ENCODE peak calls at places on chromosomes 6 and 20, in seven cellular contexts. Y, D, L, E, H, I and Z are unnamed samples.
A peak's percentile ranks its signal among the peaks of the same experiment; 100 is the strongest.

GRCh38 chr20:61025536-61025935 is 226.5 kb upstream of the CDH4 start:
- DNase-seq in Y (no peak), D (no peak), L (no peak), E (no peak), H (no peak), I (no peak), Z (no peak)

GRCh38 chr6:108164815-108165706 is 761 bp upstream of the NR2E1 start:
- DNase-seq in Y (peak; percentile 49), D (no peak), L (peak; percentile 33), E (no peak), H (no peak), I (no peak), Z (no peak)

GRCh38 chr6:4256969-4257368 is 121.6 kb upstream of the ECI2 start:
- DNase-seq in Y (no peak), D (no peak), L (no peak), E (no peak), H (no peak), I (no peak), Z (no peak)

GRCh38 chr6:15770347-15771143 is 107.7 kb upstream of the DTNBP1 start:
- DNase-seq in Y (no peak), D (no peak), L (peak; percentile 15), E (no peak), H (no peak), I (no peak), Z (no peak)

GRCh38 chr6:45400021-45400420 is 22.3 kb upstream of the SUPT3H start:
- DNase-seq in Y (no peak), D (no peak), L (no peak), E (no peak), H (no peak), I (no peak), Z (no peak)

GRCh38 chr6:158066161-158066781 is 84.6 kb downstream of the SYNJ2 start:
- DNase-seq in Y (peak; percentile 91), D (no peak), L (no peak), E (no peak), H (no peak), I (no peak), Z (no peak)

GRCh38 chr6:166381733-166382499 is 824 bp downstream of the MPC1 start:
- DNase-seq in Y (peak; percentile 65), D (peak; percentile 68), L (peak; percentile 83), E (peak; percentile 50), H (peak; percentile 93), I (no peak), Z (peak; percentile 54)

GRCh38 chr6:163956571-163957407 is 542.3 kb downstream of the QKI start:
- DNase-seq in Y (peak; percentile 92), D (peak; percentile 40), L (peak; percentile 75), E (peak; percentile 28), H (peak; percentile 68), I (peak; percentile 65), Z (peak; percentile 42)

GRCh38 chr6:139250296-139251274 is 41.2 kb downstream of the TXLNB start:
- DNase-seq in Y (peak; percentile 66), D (peak; percentile 25), L (peak; percentile 70), E (peak; percentile 32), H (peak; percentile 57), I (peak; percentile 7), Z (peak; percentile 65)

GRCh38 chr6:35318200-35318844 is 20.7 kb downstream of the DEF6 start:
- DNase-seq in Y (peak; percentile 85), D (no peak), L (no peak), E (no peak), H (peak; percentile 94), I (peak; percentile 54), Z (no peak)

GRCh38 chr20:41172296-41173140 is 35.2 kb downstream of the PLCG1 start:
- DNase-seq in Y (no peak), D (no peak), L (no peak), E (no peak), H (peak; percentile 19), I (no peak), Z (no peak)

GRCh38 chr20:38293490-38294333 is 10.2 kb upstream of the BPI start:
- DNase-seq in Y (no peak), D (no peak), L (no peak), E (no peak), H (no peak), I (no peak), Z (no peak)

GRCh38 chr6:37624121-37624520 is 73.6 kb downstream of the MDGA1 start:
- DNase-seq in Y (peak; percentile 38), D (no peak), L (no peak), E (no peak), H (no peak), I (no peak), Z (no peak)

GRCh38 chr6:168093071-168093505 is 14.1 kb upstream of the FRMD1 start:
- DNase-seq in Y (no peak), D (no peak), L (no peak), E (no peak), H (peak; percentile 80), I (no peak), Z (no peak)

GRCh38 chr6:165766457-165766856 is 103.4 kb upstream of the PDE10A start:
- DNase-seq in Y (no peak), D (no peak), L (no peak), E (no peak), H (no peak), I (no peak), Z (no peak)

GRCh38 chr20:10427060-10427692 is 6.8 kb downstream of the MKKS start:
- DNase-seq in Y (peak; percentile 49), D (peak; percentile 34), L (peak; percentile 57), E (peak; percentile 36), H (peak; percentile 50), I (peak; percentile 62), Z (peak; percentile 29)

GRCh38 chr20:51752343-51752951 is 15.7 kb downstream of the ATP9A start:
- DNase-seq in Y (no peak), D (no peak), L (no peak), E (no peak), H (no peak), I (no peak), Z (no peak)

GRCh38 chr6:166581091-166581511 is 5.4 kb downstream of the RAMACL start:
- DNase-seq in Y (no peak), D (no peak), L (no peak), E (no peak), H (no peak), I (no peak), Z (no peak)

GRCh38 chr20:58228484-58229197 is at the start of gene ANKRD60:
- DNase-seq in Y (peak; percentile 50), D (peak; percentile 32), L (peak; percentile 80), E (peak; percentile 68), H (no peak), I (no peak), Z (peak; percentile 49)

GRCh38 chr6:4707011-4707410 is 69.2 kb upstream of the CDYL start:
- DNase-seq in Y (no peak), D (no peak), L (no peak), E (no peak), H (no peak), I (no peak), Z (no peak)

GRCh38 chr6:159098636-159099106 is 53.9 kb upstream of the TAGAP start:
- DNase-seq in Y (no peak), D (peak; percentile 57), L (peak; percentile 86), E (peak; percentile 65), H (peak; percentile 18), I (no peak), Z (peak; percentile 59)

GRCh38 chr20:21017381-21018085 is 88.6 kb downstream of the LINC00237 start:
- DNase-seq in Y (no peak), D (no peak), L (no peak), E (no peak), H (no peak), I (no peak), Z (no peak)

GRCh38 chr20:39602649-39603048 is 640.5 kb downstream of the DHX35 start:
- DNase-seq in Y (no peak), D (no peak), L (no peak), E (no peak), H (no peak), I (no peak), Z (no peak)

GRCh38 chr6:125415921-125416320 is 114.2 kb upstream of the HDDC2 start:
- DNase-seq in Y (no peak), D (no peak), L (no peak), E (no peak), H (no peak), I (no peak), Z (no peak)

GRCh38 chr6:160121558-160121957 is at the start of gene SLC22A1:
- DNase-seq in Y (no peak), D (no peak), L (no peak), E (no peak), H (no peak), I (no peak), Z (no peak)

GRCh38 chr6:12017263-12017662 is 5.2 kb downstream of the HIVEP1 start:
- DNase-seq in Y (no peak), D (no peak), L (no peak), E (peak; percentile 44), H (peak; percentile 50), I (no peak), Z (no peak)

GRCh38 chr6:73942581-73942980 is 246.6 kb downstream of the CD109 start:
- DNase-seq in Y (peak; percentile 30), D (no peak), L (no peak), E (no peak), H (no peak), I (no peak), Z (no peak)

GRCh38 chr6:51613558-51613957 is 473.9 kb downstream of the PKHD1 start:
- DNase-seq in Y (no peak), D (no peak), L (no peak), E (no peak), H (no peak), I (no peak), Z (no peak)

GRCh38 chr20:60262967-60263603 is 304.9 kb downstream of the CDH26 start:
- DNase-seq in Y (peak; percentile 27), D (peak; percentile 45), L (peak; percentile 44), E (peak; percentile 42), H (peak; percentile 27), I (no peak), Z (peak; percentile 54)

GRCh38 chr20:36441416-36441815 is 99.9 kb upstream of the MYL9 start:
- DNase-seq in Y (no peak), D (no peak), L (no peak), E (no peak), H (no peak), I (no peak), Z (no peak)

GRCh38 chr6:83065511-83066192 is at the start of gene UBE3D:
- DNase-seq in Y (peak; percentile 84), D (peak; percentile 96), L (peak; percentile 95), E (peak; percentile 85), H (peak; percentile 93), I (peak; percentile 80), Z (peak; percentile 94)

GRCh38 chr6:134477991-134478635 is 160.2 kb upstream of the SGK1 start:
- DNase-seq in Y (no peak), D (no peak), L (no peak), E (no peak), H (no peak), I (no peak), Z (no peak)

GRCh38 chr6:31969712-31970603 is 2.0 kb downstream of the DXO start:
- DNase-seq in Y (no peak), D (no peak), L (no peak), E (no peak), H (no peak), I (no peak), Z (no peak)

GRCh38 chr6:21164768-21165326 is 428.7 kb upstream of the SOX4 start:
- DNase-seq in Y (no peak), D (no peak), L (no peak), E (no peak), H (no peak), I (no peak), Z (no peak)

GRCh38 chr20:51354769-51355319 is 187.7 kb downstream of the NFATC2 start:
- DNase-seq in Y (peak; percentile 54), D (no peak), L (no peak), E (no peak), H (no peak), I (no peak), Z (no peak)

GRCh38 chr6:38040254-38040653 is 220.7 kb downstream of the ZFAND3 start:
- DNase-seq in Y (no peak), D (no peak), L (no peak), E (no peak), H (no peak), I (no peak), Z (no peak)